ENCODE peak calls at places on chromosomes 5 and 9, in nine cellular contexts. D, O, Y, A, J, Z, K, Q and H are unnamed samples. For H3K27me3, the result is how much of the 10 kb centered on the place peaks cover.

GRCh38 chr9:76180541-76180940 is 213.7 kb downstream of the RFK start:
- DNase-seq in D (peak), O (no peak), Y (peak), A (no peak), J (no peak), Z (no peak), K (no peak), Q (no peak), H (no peak)

GRCh38 chr9:71812385-71812784 is 44.1 kb upstream of the CEMIP2 start:
- DNase-seq in D (no peak), O (peak), Y (no peak), A (no peak), J (peak), Z (no peak), K (no peak), Q (no peak), H (peak)

GRCh38 chr9:85142461-85143401 is 473.2 kb downstream of the NTRK2 start:
- DNase-seq in D (peak), O (no peak), Y (peak), A (no peak), J (peak), Z (no peak), K (no peak), Q (no peak), H (no peak)

GRCh38 chr9:89137548-89138462 is 40.8 kb downstream of the SHC3 start:
- DNase-seq in D (no peak), O (peak), Y (peak), A (no peak), J (peak), Z (no peak), K (no peak), Q (no peak), H (no peak)

GRCh38 chr9:9752722-9753121 is 860.1 kb downstream of the PTPRD start:
- DNase-seq in D (no peak), O (no peak), Y (no peak), A (no peak), J (no peak), Z (no peak), K (no peak), Q (no peak), H (no peak)

GRCh38 chr5:127934791-127935256 is 148.7 kb upstream of the SLC12A2 start:
- DNase-seq in D (peak), O (no peak), Y (peak), A (no peak), J (no peak), Z (peak), K (no peak), Q (no peak), H (no peak)

GRCh38 chr5:64612349-64612961 is 77.8 kb upstream of the SHISAL2B start:
- DNase-seq in D (peak), O (no peak), Y (peak), A (no peak), J (no peak), Z (peak), K (no peak), Q (no peak), H (no peak)

GRCh38 chr5:113340537-113340936 is 94.3 kb downstream of the TSSK1B start:
- DNase-seq in D (peak), O (no peak), Y (no peak), A (no peak), J (no peak), Z (no peak), K (no peak), Q (no peak), H (peak)

GRCh38 chr5:93454896-93455295 is 126.1 kb downstream of the NR2F1-AS1 start:
- DNase-seq in D (no peak), O (no peak), Y (peak), A (no peak), J (no peak), Z (no peak), K (no peak), Q (no peak), H (no peak)

GRCh38 chr9:84819446-84819845 is 149.9 kb downstream of the NTRK2 start:
- DNase-seq in D (peak), O (no peak), Y (no peak), A (no peak), J (no peak), Z (no peak), K (no peak), Q (no peak), H (no peak)

GRCh38 chr9:95642189-95642588 is 125.4 kb upstream of the PTCH1 start:
- DNase-seq in D (no peak), O (no peak), Y (no peak), A (no peak), J (no peak), Z (no peak), K (no peak), Q (no peak), H (no peak)

GRCh38 chr9:126499005-126499910 is 114.5 kb upstream of the LMX1B start:
- DNase-seq in D (peak), O (peak), Y (peak), A (peak), J (no peak), Z (peak), K (peak), Q (peak), H (peak)

GRCh38 chr5:135482383-135482933 is 30.3 kb upstream of the TIFAB start:
- DNase-seq in D (no peak), O (no peak), Y (no peak), A (no peak), J (no peak), Z (no peak), K (no peak), Q (no peak), H (no peak)

GRCh38 chr5:135486131-135486530 is 34.0 kb upstream of the TIFAB start:
- DNase-seq in D (no peak), O (no peak), Y (no peak), A (no peak), J (no peak), Z (no peak), K (no peak), Q (no peak), H (no peak)

GRCh38 chr5:135486679-135487395 is 34.7 kb upstream of the TIFAB start:
- DNase-seq in D (no peak), O (no peak), Y (no peak), A (no peak), J (no peak), Z (no peak), K (no peak), Q (no peak), H (peak)

GRCh38 chr5:135483254-135483653 is 31.1 kb upstream of the TIFAB start:
- DNase-seq in D (no peak), O (no peak), Y (no peak), A (no peak), J (no peak), Z (no peak), K (no peak), Q (no peak), H (no peak)

DNA sequence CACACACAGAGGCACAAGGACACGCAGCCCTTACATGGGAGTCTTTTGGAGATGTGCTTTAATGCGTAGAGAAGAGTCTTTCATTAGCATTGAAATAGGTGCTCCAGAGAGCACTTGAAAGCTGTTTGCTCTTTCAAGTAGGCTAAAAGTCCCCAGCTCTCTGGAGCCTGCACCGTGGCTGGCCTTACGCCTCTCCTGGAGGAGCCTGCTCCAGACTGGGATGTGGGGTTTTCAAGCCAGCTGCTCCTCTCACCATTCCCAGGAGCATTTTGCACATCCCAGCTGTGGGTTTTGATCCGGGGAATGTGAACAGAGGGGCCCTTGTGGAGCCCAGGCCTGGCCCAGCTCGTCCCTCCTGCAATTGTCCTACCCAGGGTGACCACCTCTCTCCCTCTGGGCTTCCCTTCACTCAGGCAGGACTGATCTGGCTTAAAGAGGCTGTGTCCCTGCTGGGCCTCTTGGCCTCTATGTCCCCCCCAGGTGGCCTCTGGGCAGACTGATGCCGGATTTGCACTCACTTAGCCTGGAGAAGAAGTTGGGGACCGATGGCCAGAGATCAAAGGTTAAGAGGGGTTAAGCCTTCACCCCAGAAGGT is 32.5 kb upstream of the TIFAB start:
- DNase-seq in D (no peak), O (no peak), Y (no peak), A (no peak), J (no peak), Z (no peak), K (no peak), Q (no peak), H (no peak)
- H3K27me3 ChIP-seq in D (half or more), O (under half), Y (under half), A (half or more), J (half or more), Z (half or more), K (under half), Q (under half), H (under half)

GRCh38 chr5:42953061-42953460 is 87.1 kb downstream of the ANXA2R start:
- DNase-seq in D (no peak), O (no peak), Y (no peak), A (no peak), J (no peak), Z (no peak), K (no peak), Q (no peak), H (no peak)
- H3K27me3 ChIP-seq in D (under half), O (under half), Y (under half), A (half or more), J (half or more), Z (half or more), K (under half), Q (under half), H (under half)

DNA sequence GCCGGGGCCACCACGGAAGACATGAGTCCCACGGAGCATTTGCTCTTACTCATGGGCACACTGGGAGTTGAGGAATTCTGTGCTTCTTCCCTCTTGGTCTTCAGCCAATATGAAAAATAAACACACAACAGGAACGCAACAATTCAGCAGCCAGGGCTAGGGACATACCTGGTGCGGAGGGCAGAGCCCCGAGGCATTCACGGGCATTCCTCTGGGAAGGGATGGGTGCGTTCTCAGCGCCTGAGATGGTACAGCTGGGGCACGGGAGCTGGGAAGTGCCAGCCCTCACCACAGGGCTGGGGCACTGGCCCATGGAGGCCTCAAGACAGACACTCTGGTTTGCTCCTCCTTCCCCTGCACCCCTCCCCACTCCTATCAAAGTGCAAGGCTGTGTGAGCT is 2.1 kb downstream of the SLC6A3 start:
- DNase-seq in D (no peak), O (no peak), Y (no peak), A (no peak), J (no peak), Z (no peak), K (no peak), Q (no peak), H (peak)
- H3K27me3 ChIP-seq in D (half or more), O (under half), Y (under half), A (half or more), J (half or more), Z (half or more), K (half or more), Q (under half), H (under half)

GRCh38 chr9:135228983-135229625 is 141.6 kb downstream of the OLFM1 start:
- DNase-seq in D (no peak), O (no peak), Y (no peak), A (peak), J (peak), Z (no peak), K (peak), Q (no peak), H (peak)

GRCh38 chr9:135226369-135227050 is 139.0 kb downstream of the OLFM1 start:
- DNase-seq in D (no peak), O (no peak), Y (no peak), A (no peak), J (peak), Z (no peak), K (peak), Q (no peak), H (peak)

GRCh38 chr9:135228345-135228982 is 141.0 kb downstream of the OLFM1 start:
- DNase-seq in D (no peak), O (no peak), Y (no peak), A (peak), J (peak), Z (no peak), K (no peak), Q (no peak), H (peak)

GRCh38 chr9:135225619-135226228 is 138.3 kb downstream of the OLFM1 start:
- DNase-seq in D (no peak), O (no peak), Y (no peak), A (no peak), J (no peak), Z (no peak), K (peak), Q (no peak), H (no peak)

DNA sequence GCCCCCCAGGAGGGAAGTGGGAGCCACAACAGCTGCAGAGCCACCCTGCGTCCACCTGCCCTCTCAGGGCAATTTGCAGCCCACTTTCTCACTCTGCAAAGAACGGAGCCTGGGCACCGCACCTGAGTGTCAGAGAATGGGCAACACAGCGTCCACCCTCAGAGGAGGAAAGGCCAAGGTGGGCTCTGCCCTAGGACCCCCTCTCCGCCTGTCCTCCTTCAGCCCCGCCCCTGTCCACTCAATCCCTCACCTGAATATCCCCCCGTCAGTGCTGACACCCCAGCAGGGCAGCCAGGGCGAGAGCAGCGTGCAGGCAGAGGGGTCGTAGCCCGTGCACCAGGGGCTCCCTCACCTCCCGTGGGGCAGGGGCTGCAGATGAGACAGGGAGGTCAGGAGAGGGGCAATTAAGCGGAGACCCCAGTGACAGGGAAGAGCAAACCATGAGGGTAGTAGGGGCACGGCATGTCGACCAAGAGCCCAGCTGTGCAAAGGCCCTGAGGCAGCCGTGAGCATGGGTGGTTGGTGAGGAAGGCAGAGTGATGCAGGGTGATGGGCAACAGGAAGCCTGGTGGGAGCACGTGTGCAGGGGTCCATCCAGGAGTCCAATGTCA is 140.3 kb downstream of the OLFM1 start:
- DNase-seq in D (no peak), O (no peak), Y (no peak), A (peak), J (peak), Z (no peak), K (peak), Q (no peak), H (peak)
- H3K27me3 ChIP-seq in D (under half), O (under half), Y (under half), A (half or more), J (half or more), Z (half or more), K (under half), Q (under half), H (under half)

GRCh38 chr9:16121593-16121992 is 568.8 kb downstream of the CCDC171 start:
- DNase-seq in D (no peak), O (no peak), Y (no peak), A (no peak), J (no peak), Z (no peak), K (no peak), Q (no peak), H (no peak)

GRCh38 chr9:16121168-16121567 is 568.3 kb downstream of the CCDC171 start:
- DNase-seq in D (no peak), O (no peak), Y (no peak), A (no peak), J (no peak), Z (no peak), K (no peak), Q (no peak), H (no peak)

GRCh38 chr9:16119261-16119660 is 566.4 kb downstream of the CCDC171 start:
- DNase-seq in D (no peak), O (no peak), Y (no peak), A (no peak), J (no peak), Z (no peak), K (no peak), Q (no peak), H (no peak)

GRCh38 chr9:16120727-16121126 is 567.9 kb downstream of the CCDC171 start:
- DNase-seq in D (no peak), O (no peak), Y (no peak), A (no peak), J (no peak), Z (no peak), K (no peak), Q (no peak), H (no peak)

GRCh38 chr9:16119861-16120641 is 567.2 kb downstream of the CCDC171 start:
- DNase-seq in D (peak), O (no peak), Y (peak), A (no peak), J (no peak), Z (no peak), K (no peak), Q (no peak), H (no peak)
- H3K27me3 ChIP-seq in D (under half), O (under half), Y (under half), A (under half), J (under half), Z (under half), K (under half), Q (under half), H (under half)

GRCh38 chr5:135535820-135536801 is at the start of gene NEUROG1:
- DNase-seq in D (peak), O (no peak), Y (no peak), A (no peak), J (no peak), Z (no peak), K (no peak), Q (no peak), H (no peak)

GRCh38 chr5:135535420-135535819 is 344 bp downstream of the NEUROG1 start:
- DNase-seq in D (peak), O (no peak), Y (peak), A (no peak), J (no peak), Z (no peak), K (no peak), Q (no peak), H (no peak)

GRCh38 chr5:135537745-135538144 is 2.0 kb upstream of the NEUROG1 start:
- DNase-seq in D (no peak), O (no peak), Y (no peak), A (no peak), J (no peak), Z (no peak), K (no peak), Q (no peak), H (no peak)

GRCh38 chr5:135538261-135538660 is 2.5 kb upstream of the NEUROG1 start:
- DNase-seq in D (no peak), O (no peak), Y (no peak), A (no peak), J (no peak), Z (no peak), K (no peak), Q (no peak), H (no peak)

DNA sequence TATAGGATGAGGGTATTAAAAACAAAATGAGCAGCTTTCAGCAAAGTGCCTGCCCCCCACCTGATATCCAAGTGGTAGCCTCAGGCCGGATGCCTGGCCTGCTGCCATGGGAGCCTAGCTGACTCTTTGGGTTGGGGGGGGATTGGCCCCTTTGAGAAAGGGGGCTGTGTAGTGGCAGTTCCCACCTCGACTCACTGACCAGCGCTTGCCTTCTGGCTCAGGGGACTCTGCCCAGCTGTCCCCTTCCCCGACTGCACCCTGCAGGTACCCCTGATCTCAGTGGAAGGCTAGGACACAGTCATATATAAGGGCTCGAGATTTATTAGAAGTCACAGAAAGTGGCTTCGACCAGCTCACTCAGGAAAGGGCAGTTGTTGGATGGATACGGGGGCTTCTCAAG is 1.5 kb upstream of the NEUROG1 start:
- DNase-seq in D (no peak), O (no peak), Y (no peak), A (no peak), J (no peak), Z (no peak), K (no peak), Q (no peak), H (no peak)
- H3K27me3 ChIP-seq in D (half or more), O (under half), Y (under half), A (half or more), J (half or more), Z (half or more), K (half or more), Q (under half), H (under half)

GRCh38 chr9:113129466-113129865 is 21.3 kb upstream of the SLC31A2 start:
- DNase-seq in D (no peak), O (no peak), Y (no peak), A (no peak), J (no peak), Z (no peak), K (no peak), Q (no peak), H (no peak)
- H3K27me3 ChIP-seq in D (under half), O (under half), Y (under half), A (under half), J (under half), Z (half or more), K (under half), Q (under half), H (under half)

GRCh38 chr5:181087309-181087708 is 43.7 kb downstream of the OR2V1 start:
- DNase-seq in D (no peak), O (no peak), Y (no peak), A (no peak), J (no peak), Z (no peak), K (peak), Q (no peak), H (no peak)

GRCh38 chr5:181084631-181085195 is 44.6 kb downstream of the BTNL9 start:
- DNase-seq in D (peak), O (no peak), Y (no peak), A (no peak), J (no peak), Z (no peak), K (peak), Q (no peak), H (no peak)

GRCh38 chr5:181086410-181087229 is 44.3 kb downstream of the OR2V1 start:
- DNase-seq in D (no peak), O (no peak), Y (no peak), A (no peak), J (no peak), Z (no peak), K (no peak), Q (no peak), H (no peak)

GRCh38 chr5:181092428-181092827 is 38.5 kb downstream of the OR2V1 start:
- DNase-seq in D (no peak), O (no peak), Y (no peak), A (no peak), J (no peak), Z (no peak), K (no peak), Q (no peak), H (no peak)

GRCh38 chr5:181088289-181088688 is 42.7 kb downstream of the OR2V1 start:
- DNase-seq in D (peak), O (no peak), Y (no peak), A (no peak), J (no peak), Z (no peak), K (no peak), Q (no peak), H (no peak)
- H3K27me3 ChIP-seq in D (under half), O (under half), Y (under half), A (under half), J (under half), Z (half or more), K (under half), Q (under half), H (under half)